ENCODE peak calls at places on chromosome 3, in seven cellular contexts. One of them, this sample, is unnamed.
A peak's percentile ranks its signal among the peaks of the same experiment; 100 is the strongest.

GRCh38 chr3:4864503-4864902 is 114.7 kb upstream of the BHLHE40 start:
- DNase-seq in A673: no peak
- DNase-seq in neural progenitor cell: no peak
- DNase-seq in astrocyte: no peak
- DNase-seq in uterus: no peak
- DNase-seq in colonic mucosa: no peak
- DNase-seq in brain microvascular endothelial cell: no peak
- DNase-seq in this sample: peak; percentile 82

GRCh38 chr3:21417991-21418390 is 333.0 kb downstream of the ZNF385D start:
- DNase-seq in A673: no peak
- DNase-seq in neural progenitor cell: no peak
- DNase-seq in astrocyte: peak; percentile 77
- DNase-seq in uterus: no peak
- DNase-seq in colonic mucosa: no peak
- DNase-seq in brain microvascular endothelial cell: peak; percentile 10
- DNase-seq in this sample: no peak

GRCh38 chr3:197465996-197466549 is 89.7 kb downstream of the BDH1 start:
- DNase-seq in A673: no peak
- DNase-seq in neural progenitor cell: no peak
- DNase-seq in astrocyte: peak; percentile 85
- DNase-seq in uterus: no peak
- DNase-seq in colonic mucosa: no peak
- DNase-seq in brain microvascular endothelial cell: peak; percentile 56
- DNase-seq in this sample: peak; percentile 68

GRCh38 chr3:72821170-72821781 is 27.0 kb downstream of the SHQ1 start:
- DNase-seq in A673: peak; percentile 91
- DNase-seq in neural progenitor cell: no peak
- DNase-seq in astrocyte: peak; percentile 51
- DNase-seq in uterus: no peak
- DNase-seq in colonic mucosa: peak; percentile 77
- DNase-seq in brain microvascular endothelial cell: peak; percentile 47
- DNase-seq in this sample: peak; percentile 29

GRCh38 chr3:171806200-171807128 is 3.8 kb downstream of the PLD1 start:
- DNase-seq in A673: peak; percentile 63
- DNase-seq in neural progenitor cell: no peak
- DNase-seq in astrocyte: peak; percentile 79
- DNase-seq in uterus: no peak
- DNase-seq in colonic mucosa: no peak
- DNase-seq in brain microvascular endothelial cell: peak; percentile 72
- DNase-seq in this sample: peak; percentile 92

GRCh38 chr3:159971311-159971710 is 17.3 kb upstream of the IL12A start:
- DNase-seq in A673: no peak
- DNase-seq in neural progenitor cell: no peak
- DNase-seq in astrocyte: no peak
- DNase-seq in uterus: no peak
- DNase-seq in colonic mucosa: no peak
- DNase-seq in brain microvascular endothelial cell: no peak
- DNase-seq in this sample: no peak

GRCh38 chr3:11434017-11434526 is 161.9 kb downstream of the ATG7 start:
- DNase-seq in A673: peak; percentile 22
- DNase-seq in neural progenitor cell: no peak
- DNase-seq in astrocyte: peak; percentile 24
- DNase-seq in uterus: peak; percentile 75
- DNase-seq in colonic mucosa: peak; percentile 27
- DNase-seq in brain microvascular endothelial cell: peak; percentile 66
- DNase-seq in this sample: peak; percentile 46

GRCh38 chr3:71784201-71784913 is 591 bp downstream of the PROK2 start:
- DNase-seq in A673: no peak
- DNase-seq in neural progenitor cell: peak; percentile 74
- DNase-seq in astrocyte: no peak
- DNase-seq in uterus: no peak
- DNase-seq in colonic mucosa: no peak
- DNase-seq in brain microvascular endothelial cell: no peak
- DNase-seq in this sample: no peak

GRCh38 chr3:55620361-55621025 is 133.4 kb upstream of the WNT5A start:
- DNase-seq in A673: peak; percentile 31
- DNase-seq in neural progenitor cell: no peak
- DNase-seq in astrocyte: peak; percentile 84
- DNase-seq in uterus: no peak
- DNase-seq in colonic mucosa: peak; percentile 55
- DNase-seq in brain microvascular endothelial cell: peak; percentile 27
- DNase-seq in this sample: peak; percentile 54

GRCh38 chr3:192819001-192819569 is 91.7 kb upstream of the FGF12 start:
- DNase-seq in A673: no peak
- DNase-seq in neural progenitor cell: no peak
- DNase-seq in astrocyte: peak; percentile 84
- DNase-seq in uterus: no peak
- DNase-seq in colonic mucosa: no peak
- DNase-seq in brain microvascular endothelial cell: peak; percentile 76
- DNase-seq in this sample: peak; percentile 83
- H3K4me3 ChIP-seq in A673: no peak overlapping the region
- H3K4me3 ChIP-seq in neural progenitor cell: no peak overlapping the region
- H3K4me3 ChIP-seq in astrocyte: no peak overlapping the region
- H3K4me3 ChIP-seq in uterus: no peak overlapping the region
- H3K4me3 ChIP-seq in colonic mucosa: no peak overlapping the region
- H3K4me3 ChIP-seq in brain microvascular endothelial cell: no peak overlapping the region
- H3K4me3 ChIP-seq in this sample: no peak overlapping the region

GRCh38 chr3:189942948-189943347 is 177.7 kb downstream of the P3H2 start:
- DNase-seq in A673: no peak
- DNase-seq in neural progenitor cell: no peak
- DNase-seq in astrocyte: no peak
- DNase-seq in uterus: no peak
- DNase-seq in colonic mucosa: no peak
- DNase-seq in brain microvascular endothelial cell: no peak
- DNase-seq in this sample: no peak
- TF ChIP-seq CTCF in A673: no peak
- TF ChIP-seq CTCF in neural progenitor cell: no peak
- TF ChIP-seq CTCF in astrocyte: no peak
- TF ChIP-seq CTCF in uterus: no peak
- TF ChIP-seq CTCF in colonic mucosa: no peak
- TF ChIP-seq CTCF in brain microvascular endothelial cell: no peak
- TF ChIP-seq CTCF in this sample: no peak

GRCh38 chr3:44476181-44476599 is 1.3 kb downstream of the ZNF445 start:
- DNase-seq in A673: peak; percentile 3
- DNase-seq in neural progenitor cell: no peak
- DNase-seq in astrocyte: peak; percentile 62
- DNase-seq in uterus: no peak
- DNase-seq in colonic mucosa: no peak
- DNase-seq in brain microvascular endothelial cell: peak; percentile 17
- DNase-seq in this sample: peak; percentile 4
- H3K4me3 ChIP-seq in A673: peak overlapping the region; percentile 67
- H3K4me3 ChIP-seq in neural progenitor cell: peak overlapping the region; percentile 97
- H3K4me3 ChIP-seq in astrocyte: peak overlapping the region; percentile 85
- H3K4me3 ChIP-seq in uterus: peak overlapping the region; percentile 77
- H3K4me3 ChIP-seq in colonic mucosa: peak overlapping the region; percentile 78
- H3K4me3 ChIP-seq in brain microvascular endothelial cell: peak overlapping the region; percentile 67
- H3K4me3 ChIP-seq in this sample: peak overlapping the region; percentile 82

GRCh38 chr3:169133178-169134161 is 530.0 kb downstream of the MECOM start:
- DNase-seq in A673: peak; percentile 31
- DNase-seq in neural progenitor cell: no peak
- DNase-seq in astrocyte: no peak
- DNase-seq in uterus: no peak
- DNase-seq in colonic mucosa: no peak
- DNase-seq in brain microvascular endothelial cell: no peak
- DNase-seq in this sample: peak; percentile 44
- TF ChIP-seq CTCF in A673: peak; percentile 58
- TF ChIP-seq CTCF in neural progenitor cell: peak; percentile 61
- TF ChIP-seq CTCF in astrocyte: peak; percentile 33
- TF ChIP-seq CTCF in uterus: no peak
- TF ChIP-seq CTCF in colonic mucosa: peak; percentile 21
- TF ChIP-seq CTCF in brain microvascular endothelial cell: peak; percentile 32
- TF ChIP-seq CTCF in this sample: peak; percentile 42

DNA sequence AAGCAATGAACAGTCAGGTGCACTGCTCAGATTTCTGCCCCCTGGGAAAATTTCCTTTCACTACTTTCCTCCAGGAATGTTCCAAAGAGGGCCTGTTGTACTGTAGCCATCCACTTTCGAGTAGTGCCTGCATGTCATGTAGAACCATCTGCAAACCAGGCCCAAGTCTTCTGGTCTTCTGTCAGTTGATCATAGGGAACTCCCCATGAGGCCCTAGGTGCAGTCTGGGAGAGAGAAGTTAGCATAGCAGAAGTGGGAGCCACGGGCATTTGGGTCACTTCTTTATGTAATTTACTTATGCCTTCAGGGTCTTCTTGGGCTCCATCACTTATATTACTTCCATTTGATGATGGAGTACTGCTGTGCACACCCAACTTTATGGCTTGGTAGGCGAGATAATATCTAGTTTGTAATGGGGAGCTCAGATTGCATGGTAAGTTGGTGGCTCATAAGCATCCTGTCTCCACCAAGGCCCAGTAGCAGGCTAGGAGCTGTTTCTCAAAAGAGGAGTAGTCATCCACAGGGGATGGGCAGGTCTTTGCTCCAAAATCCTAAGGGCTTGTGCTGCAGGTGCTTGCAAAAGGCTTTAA is 151.4 kb downstream of the NFKBIZ start:
- DNase-seq in A673: no peak
- DNase-seq in neural progenitor cell: no peak
- DNase-seq in astrocyte: no peak
- DNase-seq in uterus: no peak
- DNase-seq in colonic mucosa: no peak
- DNase-seq in brain microvascular endothelial cell: no peak
- DNase-seq in this sample: peak; percentile 14
- H3K4me3 ChIP-seq in A673: no peak overlapping the region
- H3K4me3 ChIP-seq in neural progenitor cell: no peak overlapping the region
- H3K4me3 ChIP-seq in astrocyte: no peak overlapping the region
- H3K4me3 ChIP-seq in uterus: no peak overlapping the region
- H3K4me3 ChIP-seq in colonic mucosa: no peak overlapping the region
- H3K4me3 ChIP-seq in brain microvascular endothelial cell: no peak overlapping the region
- H3K4me3 ChIP-seq in this sample: no peak overlapping the region

GRCh38 chr3:63135362-63135761 is 142.7 kb upstream of the SYNPR start:
- DNase-seq in A673: no peak
- DNase-seq in neural progenitor cell: peak; percentile 76
- DNase-seq in astrocyte: peak; percentile 81
- DNase-seq in uterus: no peak
- DNase-seq in colonic mucosa: no peak
- DNase-seq in brain microvascular endothelial cell: no peak
- DNase-seq in this sample: peak; percentile 34
- TF ChIP-seq CTCF in A673: no peak
- TF ChIP-seq CTCF in neural progenitor cell: no peak
- TF ChIP-seq CTCF in astrocyte: no peak
- TF ChIP-seq CTCF in uterus: no peak
- TF ChIP-seq CTCF in colonic mucosa: no peak
- TF ChIP-seq CTCF in brain microvascular endothelial cell: no peak
- TF ChIP-seq CTCF in this sample: no peak